ENCODE peak calls at places on chromosomes 7 and 10, in six cellular contexts. T is A549, K is GM12878, R is endothelial cell of umbilical vein, U is K562, F is HepG2. E is an unnamed sample.

GRCh38 chr7:33494473-33494872 is 365.1 kb downstream of the BBS9 start:
- DNase-seq in R (no peak), K (no peak), U (no peak), F (no peak), T (no peak), E (no peak)

GRCh38 chr10:14074062-14074884 is 256.5 kb downstream of the FRMD4A start:
- DNase-seq in F (peak), T (peak), K (no peak), R (peak), U (no peak), E (no peak)

GRCh38 chr7:36707922-36708321 is 16.4 kb downstream of the AOAH start:
- DNase-seq in R (no peak), K (no peak), U (no peak), T (no peak), F (no peak), E (no peak)

GRCh38 chr7:41035788-41036187 is 667.1 kb downstream of the INHBA start:
- DNase-seq in K (no peak), U (no peak), R (no peak), T (no peak), F (no peak), E (peak)

GRCh38 chr7:91929463-91929862 is 11.2 kb upstream of the AKAP9 start:
- DNase-seq in R (no peak), K (no peak), U (no peak), F (no peak), T (no peak), E (no peak)

GRCh38 chr7:130918129-130919052 is 184.4 kb upstream of the KLF14 start:
- DNase-seq in R (no peak), U (no peak), F (no peak), K (no peak), T (no peak), E (no peak)

GRCh38 chr10:93816123-93816747 is 58.5 kb downstream of the LGI1 start:
- DNase-seq in R (peak), T (peak), U (peak), F (peak), K (no peak), E (peak)

GRCh38 chr10:106392781-106393180 is 771.7 kb downstream of the SORCS1 start:
- DNase-seq in R (no peak), K (no peak), F (no peak), T (no peak), U (no peak), E (no peak)

GRCh38 chr10:87092861-87093460 is 1.7 kb downstream of the GLUD1 start:
- DNase-seq in T (no peak), U (peak), K (peak), F (peak), R (peak), E (peak)

GRCh38 chr10:17340144-17340829 is 112.2 kb downstream of the VIM start:
- DNase-seq in R (no peak), T (no peak), K (no peak), U (no peak), F (no peak), E (no peak)

GRCh38 chr10:31745612-31746376 is 182.8 kb downstream of the ARHGAP12 start:
- DNase-seq in R (peak), U (no peak), T (peak), K (no peak), F (peak), E (peak)

GRCh38 chr10:99315853-99316252 is 13.3 kb upstream of the CNNM1 start:
- DNase-seq in F (no peak), K (no peak), T (no peak), R (no peak), U (no peak), E (no peak)

DNA sequence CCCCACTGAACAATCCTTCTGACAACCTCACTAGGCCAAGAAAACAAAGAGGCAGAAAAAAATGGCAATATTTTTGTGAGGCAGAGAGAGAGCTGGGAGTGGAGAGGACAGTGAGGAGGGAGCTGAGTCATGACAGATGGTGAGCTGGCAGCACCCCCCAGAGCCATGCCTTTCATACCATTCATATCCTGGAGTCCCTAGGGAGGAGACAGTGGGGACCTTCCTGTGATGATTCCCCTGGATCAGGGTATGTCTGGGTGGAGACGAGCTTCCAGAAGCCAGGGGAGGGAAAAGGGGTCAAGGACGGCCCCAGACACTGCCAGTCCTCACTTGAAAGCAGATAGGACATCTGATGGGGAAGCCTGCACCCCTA is 160.5 kb downstream of the ADAM12 start:
- DNase-seq in F (no peak), U (no peak), R (no peak), T (no peak), K (no peak), E (no peak)
- TF ChIP-seq MYC in F (no peak), U (no peak), R (no peak), T (no peak), K (no peak), E (no peak)

GRCh38 chr10:101725843-101726242 is 30.9 kb upstream of the FBXW4 start:
- DNase-seq in F (no peak), T (no peak), R (no peak), U (no peak), K (no peak), E (no peak)
- TF ChIP-seq POLR2A in F (no peak), T (no peak), R (no peak), U (no peak), K (no peak), E (no peak)

DNA sequence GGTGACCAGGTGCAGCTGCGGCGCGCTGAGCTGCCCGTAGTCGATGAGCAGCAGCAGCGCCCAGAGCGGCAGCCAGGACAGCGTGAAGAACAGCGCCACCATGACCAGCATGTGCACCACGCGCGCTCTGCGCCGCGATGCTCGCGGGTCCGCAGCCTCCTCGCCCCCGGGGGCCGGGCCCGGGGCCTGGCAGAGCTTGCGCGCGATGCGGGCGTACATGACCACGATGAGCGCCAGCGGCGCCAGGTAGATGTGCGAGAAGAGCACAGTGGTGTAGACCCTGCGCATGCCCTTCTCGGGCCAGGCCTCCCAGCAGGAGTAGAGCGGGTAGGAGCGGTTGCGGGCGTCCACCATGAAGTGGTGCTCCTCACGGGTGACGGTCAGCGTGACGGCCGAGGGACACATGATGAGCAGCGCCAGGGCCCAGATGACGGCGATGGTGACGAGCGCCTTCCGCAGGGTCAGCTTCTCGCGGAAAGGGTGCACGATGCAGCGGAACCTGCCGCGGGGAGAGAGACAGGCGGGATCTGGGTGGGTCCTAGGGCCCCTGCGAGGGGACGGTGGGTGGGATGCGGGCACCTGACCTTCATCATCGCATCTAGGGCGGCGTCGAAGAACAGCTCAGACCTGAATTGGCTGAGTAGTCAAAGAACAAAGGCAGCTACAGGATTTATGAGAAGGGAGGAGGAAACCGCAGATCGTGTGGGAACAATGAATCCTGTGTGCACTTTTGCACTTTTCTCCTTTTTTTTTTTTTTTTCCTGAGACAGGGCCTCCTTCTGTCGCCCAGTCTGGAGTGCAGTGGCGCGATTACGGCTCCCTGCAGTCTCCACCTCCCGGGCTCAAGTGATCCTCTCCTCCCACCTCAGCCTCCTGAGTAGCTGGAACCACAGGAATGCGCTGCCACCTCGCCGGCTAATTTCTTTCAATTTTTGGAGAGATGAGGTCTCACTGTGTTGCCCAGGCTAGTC is 22.4 kb upstream of the PPA1 start:
- DNase-seq in U (no peak), T (no peak), R (peak), K (no peak), F (peak), E (no peak)
- TF ChIP-seq MYC in U (no peak), T (no peak), R (no peak), K (no peak), F (no peak), E (no peak)

GRCh38 chr7:27661776-27662489 is 750 bp downstream of the HIBADH start:
- DNase-seq in F (peak), U (peak), T (no peak), R (no peak), K (no peak), E (peak)

GRCh38 chr7:27663989-27664331 is 1.3 kb upstream of the HIBADH start:
- DNase-seq in F (no peak), K (no peak), U (peak), R (no peak), T (no peak), E (peak)

GRCh38 chr7:27656724-27657123 is 6.0 kb downstream of the HIBADH start:
- DNase-seq in R (no peak), K (no peak), F (no peak), U (no peak), T (no peak), E (no peak)

GRCh38 chr7:27662490-27663205 is at the start of gene HIBADH:
- DNase-seq in T (peak), U (peak), F (peak), K (peak), R (peak), E (peak)
- TF ChIP-seq POLR2A in T (peak), U (peak), F (peak), K (peak), R (peak), E (peak)

DNA sequence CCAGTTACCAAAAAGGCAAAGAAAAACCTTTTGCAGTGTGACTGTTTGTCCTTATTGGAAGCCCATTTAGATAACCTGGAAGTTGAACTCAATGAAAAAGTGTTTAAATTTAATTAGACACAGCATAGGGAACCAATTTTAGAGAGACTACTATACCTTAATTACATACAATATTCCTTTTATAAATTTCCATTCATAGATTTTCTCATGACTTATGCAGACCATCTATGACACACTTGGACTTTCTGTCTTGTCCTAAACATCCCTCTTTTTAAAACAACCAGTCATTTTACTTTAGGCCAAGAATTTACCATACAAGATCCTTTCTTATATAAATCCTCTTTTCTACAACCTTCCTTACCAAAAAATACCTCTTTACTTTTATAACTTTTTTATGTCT is 61.6 kb downstream of the MTURN start:
- DNase-seq in T (no peak), R (no peak), F (no peak), K (no peak), U (no peak), E (peak)
- TF ChIP-seq MYC in T (no peak), R (no peak), F (no peak), K (no peak), U (no peak), E (no peak)

GRCh38 chr10:116742367-116743265 is at the start of gene HSPA12A:
- DNase-seq in F (no peak), K (no peak), T (peak), U (peak), R (peak), E (peak)
- TF ChIP-seq POLR2A in F (no peak), K (no peak), T (peak), U (no peak), R (no peak), E (no peak)